ENCODE peak calls at places on chromosomes 1 and 21, in four cellular contexts. X is prostate gland, P is epithelial cell of esophagus, K is HFFc6. M is an unnamed sample.

GRCh38 chr1:212749924-212750535 is 41.5 kb downstream of the NSL1 start:
- DNase-seq in X (no peak), P (peak; percentile 75), K (peak; percentile 48), M (peak; percentile 76)

GRCh38 chr21:25565272-25566199 is 41.7 kb downstream of the MRPL39 start:
- DNase-seq in X (no peak), P (no peak), K (no peak), M (no peak)

GRCh38 chr1:165068716-165069115 is 287.8 kb downstream of the LMX1A start:
- DNase-seq in X (no peak), P (no peak), K (no peak), M (no peak)

GRCh38 chr21:41241341-41241740 is 73.4 kb downstream of the BACE2 start:
- DNase-seq in X (no peak), P (peak; percentile 7), K (no peak), M (no peak)

GRCh38 chr1:168771104-168771630 is 42.2 kb upstream of the DPT start:
- DNase-seq in X (no peak), P (no peak), K (no peak), M (no peak)

GRCh38 chr1:71196685-71197084 is 115.8 kb upstream of the ZRANB2 start:
- DNase-seq in X (no peak), P (peak; percentile 51), K (peak; percentile 39), M (peak; percentile 1)

GRCh38 chr1:18599704-18600103 is 30.9 kb upstream of the PAX7 start:
- DNase-seq in X (no peak), P (no peak), K (no peak), M (no peak)

GRCh38 chr1:215905493-215906095 is 338.5 kb downstream of the KCTD3 start:
- DNase-seq in X (no peak), P (no peak), K (peak; percentile 65), M (no peak)

GRCh38 chr1:42282024-42282579 is 52.9 kb downstream of the FOXJ3 start:
- DNase-seq in X (no peak), P (peak; percentile 80), K (peak; percentile 40), M (peak; percentile 52)

GRCh38 chr1:167663002-167663772 is 33.2 kb downstream of the RCSD1 start:
- DNase-seq in X (no peak), P (peak; percentile 91), K (peak; percentile 48), M (no peak)

GRCh38 chr1:2019162-2019542 is at the start of gene GABRD:
- DNase-seq in X (no peak), P (peak; percentile 19), K (no peak), M (no peak)

GRCh38 chr1:18583326-18583941 is 47.2 kb upstream of the PAX7 start:
- DNase-seq in X (no peak), P (no peak), K (no peak), M (no peak)

GRCh38 chr1:29243863-29244185 is 7.5 kb downstream of the PTPRU start:
- DNase-seq in X (no peak), P (peak; percentile 33), K (peak; percentile 68), M (no peak)

GRCh38 chr1:72284084-72284397 is 1.7 kb upstream of the NEGR1 start:
- DNase-seq in X (no peak), P (peak; percentile 43), K (peak; percentile 25), M (no peak)

GRCh38 chr1:232413674-232414073 is 216.3 kb downstream of the SIPA1L2 start:
- DNase-seq in X (no peak), P (no peak), K (no peak), M (no peak)

GRCh38 chr1:43454270-43455011 is 710 bp upstream of the HYI start:
- DNase-seq in X (peak; percentile 61), P (peak; percentile 90), K (peak; percentile 68), M (peak; percentile 56)
- TF ChIP-seq CTCF in X (no peak), P (peak; percentile 32), K (no peak), M (no peak)

DNA sequence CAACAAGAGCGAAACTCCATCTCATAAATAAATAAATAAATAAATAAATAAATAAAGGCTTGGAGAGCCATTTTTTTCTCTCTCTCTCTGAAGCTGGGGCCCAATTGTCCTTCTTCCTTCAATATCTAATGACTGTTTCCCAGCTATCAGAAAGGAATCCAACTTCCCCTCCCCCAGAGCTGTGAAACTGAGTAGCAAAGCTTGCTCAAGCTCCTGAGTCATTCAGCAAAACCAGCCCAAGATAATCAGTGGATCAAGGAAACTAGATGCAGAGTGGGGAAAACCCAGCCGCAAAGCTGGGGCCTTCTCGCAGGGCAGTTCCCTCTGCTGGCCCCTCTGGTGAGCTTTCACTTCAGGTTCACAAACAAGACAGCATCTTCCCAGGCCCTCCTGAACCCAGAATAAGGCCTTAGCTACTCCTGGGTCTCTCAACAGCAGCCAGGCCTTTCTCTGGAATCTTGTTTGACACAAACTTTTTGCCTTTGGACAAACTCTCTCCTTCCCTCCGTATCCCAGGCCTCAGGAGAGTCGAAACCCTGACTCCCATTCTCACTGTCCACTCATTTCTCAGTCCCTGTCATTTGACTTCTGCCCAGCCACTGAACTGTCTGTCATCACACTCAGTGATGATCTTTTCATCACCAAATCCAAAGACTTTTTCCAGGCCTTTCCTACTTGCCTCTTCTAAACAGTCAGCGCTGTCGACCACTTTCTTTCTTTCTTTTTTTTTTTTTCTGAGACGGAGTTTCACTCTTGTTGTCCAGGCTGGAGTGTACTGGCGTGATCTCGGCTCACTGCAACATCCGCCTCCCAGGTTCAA is 18.0 kb upstream of the PTP4A2 start:
- DNase-seq in X (peak; percentile 78), P (peak; percentile 99), K (peak; percentile 99), M (peak; percentile 90)
- TF ChIP-seq CTCF in X (no peak), P (peak; percentile 16), K (peak; percentile 70), M (peak; percentile 42)

GRCh38 chr1:229412056-229412455 is 21.8 kb downstream of the ACTA1 start:
- DNase-seq in X (no peak), P (no peak), K (no peak), M (no peak)

GRCh38 chr1:229409616-229410369 is 24.1 kb downstream of the ACTA1 start:
- DNase-seq in X (no peak), P (no peak), K (no peak), M (no peak)

GRCh38 chr1:229411434-229412055 is 22.3 kb downstream of the ACTA1 start:
- DNase-seq in X (no peak), P (no peak), K (no peak), M (no peak)

GRCh38 chr1:229410370-229410691 is 23.6 kb downstream of the ACTA1 start:
- DNase-seq in X (no peak), P (no peak), K (no peak), M (no peak)

GRCh38 chr1:229410692-229411433 is 23.0 kb downstream of the ACTA1 start:
- DNase-seq in X (peak; percentile 25), P (peak; percentile 69), K (peak; percentile 65), M (no peak)
- TF ChIP-seq CTCF in X (no peak), P (no peak), K (no peak), M (no peak)

GRCh38 chr1:24112381-24113169 is 640 bp upstream of the MYOM3 start:
- DNase-seq in X (peak; percentile 66), P (peak; percentile 87), K (peak; percentile 72), M (no peak)
- TF ChIP-seq CTCF in X (no peak), P (peak; percentile 79), K (peak; percentile 67), M (peak; percentile 38)

GRCh38 chr1:32411261-32411660 is 17.0 kb upstream of the BSDC1 start:
- DNase-seq in X (no peak), P (no peak), K (no peak), M (no peak)

GRCh38 chr1:32413507-32414185 is 19.4 kb upstream of the BSDC1 start:
- DNase-seq in X (peak; percentile 55), P (peak; percentile 60), K (peak; percentile 55), M (peak; percentile 67)

GRCh38 chr1:32414186-32414886 is 20.1 kb upstream of the BSDC1 start:
- DNase-seq in X (no peak), P (no peak), K (no peak), M (no peak)
- TF ChIP-seq CTCF in X (no peak), P (no peak), K (peak; percentile 25), M (no peak)

DNA sequence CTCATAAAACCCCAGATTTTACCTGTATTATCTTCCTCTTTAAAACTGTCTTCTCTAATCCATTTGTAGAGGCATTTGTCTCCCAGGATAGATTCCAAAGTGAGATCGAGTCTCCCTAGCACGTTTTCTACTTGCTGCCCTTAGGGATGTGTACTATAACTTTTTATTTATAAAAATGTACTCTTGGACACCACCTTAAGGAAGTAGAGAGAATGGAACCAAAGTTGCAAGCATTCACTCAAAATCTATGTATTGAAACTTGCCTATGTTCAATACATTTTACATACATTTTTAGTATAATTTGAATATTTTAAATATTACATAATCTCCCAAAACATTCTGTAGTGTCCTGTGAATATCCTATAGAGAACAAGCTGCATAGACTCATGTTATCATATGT is 842 bp upstream of the SPRR2A start:
- DNase-seq in X (no peak), P (no peak), K (no peak), M (no peak)
- TF ChIP-seq CTCF in X (no peak), P (peak; percentile 13), K (no peak), M (no peak)

M was measured in HFF-Myc.